ENCODE peak calls at places on chromosomes 3 and 15, in eight cellular contexts. L is uterus; T is CD4-positive, CD25-positive, alpha-beta regulatory T cell; W is transverse colon; E is lower lobe of right lung; X is heart left ventricle; D is A549; B is vagina. R is an unnamed sample. For H3K9me3, the result is how much of the 10 kb centered on the place peaks cover.

GRCh38 chr3:107897471-107898180 is 193.2 kb downstream of the CD47 start:
- DNase-seq in L (no peak), D (no peak), T (no peak), B (no peak), X (no peak), E (no peak), W (no peak), R (no peak)

GRCh38 chr3:123154346-123154985 is 47.3 kb upstream of the SEC22A start:
- DNase-seq in B (no peak), D (no peak), X (no peak), W (no peak), L (no peak), T (no peak), E (no peak), R (no peak)

GRCh38 chr3:99674086-99674789 is 35.8 kb downstream of the COL8A1 start:
- DNase-seq in E (no peak), T (no peak), D (no peak), B (no peak), L (no peak), W (no peak), X (no peak), R (no peak)

GRCh38 chr3:100880072-100880471 is 113.1 kb downstream of the ABI3BP start:
- DNase-seq in D (no peak), X (peak), W (no peak), L (no peak), T (no peak), E (no peak), B (no peak), R (no peak)

GRCh38 chr3:125967156-125967555 is 1.8 kb upstream of the ROPN1B start:
- DNase-seq in X (no peak), E (no peak), L (no peak), B (no peak), W (no peak), T (no peak), D (no peak), R (no peak)

GRCh38 chr15:27842526-27842925 is 256.6 kb downstream of the OCA2 start:
- DNase-seq in E (no peak), D (no peak), X (no peak), T (no peak), L (no peak), B (peak), W (no peak), R (no peak)

GRCh38 chr3:160876568-160877100 is 120.6 kb downstream of the PPM1L start:
- DNase-seq in T (no peak), L (no peak), E (no peak), D (no peak), X (no peak), W (no peak), B (no peak), R (no peak)

GRCh38 chr3:54891540-54891897 is 36.3 kb downstream of the LRTM1 start:
- DNase-seq in W (peak), B (no peak), X (peak), T (no peak), E (peak), D (peak), L (peak), R (peak)

GRCh38 chr15:51450001-51450400 is 108.5 kb downstream of the GLDN start:
- DNase-seq in T (no peak), L (no peak), D (no peak), W (no peak), E (no peak), X (no peak), B (no peak), R (no peak)

DNA sequence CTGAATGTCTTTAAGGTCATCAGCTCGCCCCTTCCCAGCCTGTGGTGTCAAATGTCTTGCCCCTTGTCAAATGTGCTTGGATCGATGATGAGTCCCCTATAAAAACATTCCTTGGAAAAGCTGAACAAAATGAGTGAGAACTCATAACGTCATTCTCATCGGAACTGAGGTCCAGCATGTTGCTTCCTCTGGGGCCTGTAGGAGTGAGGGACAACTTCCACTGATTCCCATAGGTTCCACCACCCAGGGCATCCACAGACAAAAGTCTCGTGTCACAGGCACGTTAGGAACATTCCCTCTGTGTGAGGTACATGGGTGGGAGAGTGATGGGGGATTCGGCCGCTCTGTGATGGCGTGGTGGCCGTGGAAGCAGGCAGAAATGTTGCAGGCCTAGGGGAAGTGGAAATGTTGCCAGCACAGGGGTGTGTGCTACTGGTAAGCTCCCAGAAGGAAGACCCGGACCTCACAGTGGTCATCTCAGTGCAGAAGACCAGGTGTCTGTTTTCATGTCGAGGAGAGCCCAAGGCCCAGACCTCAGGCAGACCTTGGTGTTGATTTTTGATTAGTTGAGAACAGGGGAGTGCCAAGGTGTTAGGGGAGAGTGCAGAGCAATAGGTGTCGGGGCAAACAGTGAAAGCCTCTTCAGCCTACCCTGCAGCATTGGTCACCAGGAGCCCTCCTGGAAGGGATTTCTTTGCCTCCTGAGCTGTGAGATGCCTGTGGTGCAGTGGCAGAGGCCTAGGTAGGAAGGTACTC is 96.8 kb downstream of the SNRPN start:
- DNase-seq in W (no peak), E (no peak), B (no peak), L (no peak), X (no peak), T (no peak), D (no peak), R (no peak)
- H3K9me3 ChIP-seq in W (half or more), E (half or more), B (half or more), L (half or more), X (half or more), T (half or more), D (half or more), R (under half)

GRCh38 chr15:25095179-25095578 is 140.4 kb downstream of the SNRPN start:
- DNase-seq in T (no peak), E (no peak), L (no peak), B (no peak), X (no peak), D (no peak), W (no peak), R (no peak)
- H3K9me3 ChIP-seq in T (half or more), E (half or more), L (under half), B (under half), X (under half), D (under half), W (under half), R (under half)

GRCh38 chr15:25249236-25250010 is 189.4 kb downstream of the UBE3A start:
- DNase-seq in T (no peak), X (no peak), B (no peak), E (no peak), W (peak), L (no peak), D (no peak), R (no peak)

GRCh38 chr15:25251700-25252390 is 187.0 kb downstream of the UBE3A start:
- DNase-seq in E (peak), W (peak), B (no peak), D (no peak), L (peak), T (no peak), X (no peak), R (no peak)

GRCh38 chr15:25248583-25249235 is 190.1 kb downstream of the UBE3A start:
- DNase-seq in X (no peak), L (peak), D (no peak), T (no peak), E (peak), W (peak), B (no peak), R (no peak)

GRCh38 chr15:25250906-25251622 is 187.8 kb downstream of the UBE3A start:
- DNase-seq in E (peak), X (no peak), L (no peak), T (no peak), B (no peak), W (no peak), D (no peak), R (no peak)

GRCh38 chr15:25250011-25250596 is 188.7 kb downstream of the UBE3A start:
- DNase-seq in W (peak), B (no peak), X (no peak), E (peak), D (no peak), L (no peak), T (no peak), R (no peak)
- H3K9me3 ChIP-seq in W (under half), B (under half), X (under half), E (under half), D (under half), L (under half), T (under half), R (under half)

GRCh38 chr15:29113336-29114276 is 156.0 kb downstream of the NSMCE3 start:
- DNase-seq in B (no peak), L (no peak), X (no peak), W (no peak), E (no peak), T (no peak), D (no peak), R (no peak)

GRCh38 chr15:29110733-29111132 is 158.9 kb downstream of the NSMCE3 start:
- DNase-seq in X (no peak), T (no peak), W (no peak), B (no peak), L (no peak), E (no peak), D (no peak), R (no peak)

GRCh38 chr15:29110176-29110575 is 159.4 kb downstream of the NSMCE3 start:
- DNase-seq in E (no peak), X (no peak), T (no peak), W (no peak), L (no peak), B (no peak), D (no peak), R (no peak)

GRCh38 chr15:29109762-29110161 is 159.9 kb downstream of the NSMCE3 start:
- DNase-seq in E (no peak), D (no peak), T (no peak), X (no peak), W (no peak), L (no peak), B (no peak), R (no peak)

DNA sequence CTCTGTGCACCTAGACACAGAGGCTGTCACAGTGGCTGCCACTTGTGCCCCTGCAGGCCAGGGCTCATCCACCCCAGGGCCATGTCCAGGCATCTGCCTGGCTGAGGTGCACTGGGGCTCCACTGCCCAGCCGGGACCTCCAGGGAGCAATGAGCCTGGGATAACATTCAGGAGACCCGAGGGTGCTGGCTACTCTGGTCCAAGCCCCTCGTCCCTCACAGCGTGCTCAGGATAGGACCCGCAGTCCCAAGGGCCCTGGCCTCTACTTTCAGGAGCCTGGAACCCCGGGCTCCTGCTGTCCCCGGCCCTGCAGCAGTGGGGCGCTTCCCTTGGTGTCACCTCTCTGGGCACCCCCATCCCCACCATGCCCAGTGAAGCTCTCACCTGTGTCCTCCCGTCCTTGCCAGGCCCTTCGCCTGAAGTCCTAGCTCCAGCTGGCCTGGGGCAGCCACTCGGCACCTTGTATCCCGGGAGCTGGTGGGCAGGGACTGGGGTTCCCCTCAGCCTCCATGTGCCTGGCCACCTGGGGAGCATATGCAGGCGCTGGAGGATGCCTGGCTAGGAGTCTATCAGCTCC is 157.8 kb downstream of the NSMCE3 start:
- DNase-seq in T (no peak), W (no peak), L (no peak), D (no peak), E (no peak), X (no peak), B (no peak), R (no peak)
- H3K9me3 ChIP-seq in T (under half), W (under half), L (under half), D (under half), E (under half), X (under half), B (under half), R (under half)

DNA sequence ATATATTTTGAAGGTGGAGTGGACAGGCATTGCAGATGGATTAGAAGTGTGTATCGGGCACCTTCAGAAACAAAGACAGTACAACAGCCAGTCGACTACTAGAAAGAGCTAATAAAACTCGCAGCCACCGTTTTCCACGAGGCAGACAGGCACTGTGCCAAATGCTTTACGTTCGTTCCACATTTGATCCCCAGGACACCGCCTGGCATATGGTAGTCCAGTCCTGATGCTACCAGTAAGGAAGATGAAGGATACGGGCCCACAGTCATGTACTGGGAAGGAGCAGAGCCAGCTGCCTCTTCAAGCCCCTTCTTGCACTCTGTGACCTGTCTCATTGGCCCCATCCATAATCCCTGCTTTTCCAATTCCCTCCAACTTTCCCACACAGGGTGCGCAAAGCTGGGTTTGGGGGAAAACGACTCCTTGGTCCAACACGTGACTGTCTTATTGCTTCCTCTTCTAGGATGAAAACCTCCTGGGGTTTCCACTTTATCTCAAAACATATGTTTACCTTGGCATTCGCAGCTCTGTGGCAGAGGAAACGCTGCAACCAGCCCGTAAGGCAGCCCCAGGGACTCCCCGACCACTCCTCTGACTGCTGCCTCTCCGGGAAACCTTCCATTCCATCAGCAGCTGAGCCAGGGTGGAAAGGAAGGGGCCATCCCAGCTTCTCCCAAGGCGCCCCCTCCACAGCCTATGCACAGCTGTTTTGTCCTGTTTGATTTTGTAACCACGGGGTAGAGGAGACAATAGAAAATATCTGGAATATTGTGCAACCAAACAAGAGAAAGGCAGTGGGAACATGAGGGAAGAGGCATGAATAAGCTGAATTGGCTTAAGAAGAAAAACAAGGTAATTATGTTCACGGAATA is 107.4 kb downstream of the ADAMTS17 start:
- DNase-seq in E (no peak), T (no peak), D (no peak), X (peak), W (peak), L (no peak), B (no peak), R (no peak)
- H3K9me3 ChIP-seq in E (under half), T (under half), D (under half), X (under half), W (under half), L (under half), B (under half), R (under half)

DNA sequence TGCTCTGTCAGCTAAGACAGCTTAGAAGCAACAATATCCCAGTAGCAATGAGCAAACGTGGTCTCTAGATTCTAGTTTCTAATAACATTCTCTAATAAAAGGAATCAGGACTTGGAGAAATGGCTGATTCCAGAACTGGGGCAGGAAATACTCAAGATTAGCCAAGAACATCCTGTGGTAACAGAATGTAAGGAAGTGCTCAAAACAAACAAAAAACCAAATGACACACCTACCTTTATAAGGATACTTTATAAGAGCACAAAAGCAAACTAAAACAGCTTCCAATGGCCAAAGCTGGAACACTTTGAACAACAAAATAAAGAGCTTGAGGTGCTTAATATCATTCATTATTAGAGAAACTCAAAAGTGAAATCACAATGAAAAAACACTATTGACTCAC is 33.1 kb upstream of the EIF5A2 start:
- DNase-seq in E (no peak), X (no peak), B (no peak), D (no peak), T (no peak), W (no peak), L (no peak), R (no peak)
- H3K9me3 ChIP-seq in E (under half), X (under half), B (under half), D (under half), T (under half), W (under half), L (under half), R (under half)

GRCh38 chr15:25422021-25422420 is 16.8 kb downstream of the UBE3A start:
- DNase-seq in E (no peak), D (no peak), T (no peak), B (no peak), W (no peak), L (no peak), X (no peak), R (no peak)
- H3K9me3 ChIP-seq in E (under half), D (under half), T (under half), B (under half), W (under half), L (under half), X (under half), R (under half)

GRCh38 chr3:181614878-181615277 is 96.8 kb upstream of the SOX2 start:
- DNase-seq in E (no peak), B (no peak), W (no peak), X (no peak), T (no peak), D (no peak), L (no peak), R (no peak)
- H3K9me3 ChIP-seq in E (under half), B (under half), W (under half), X (under half), T (under half), D (under half), L (under half), R (under half)